ENCODE peak calls at places on chromosomes 16 and 17, in four cellular contexts. M, Z, I and C are unnamed samples.
A peak's percentile ranks its signal among the peaks of the same experiment; 100 is the strongest.

GRCh38 chr17:80621335-80622169 is 76.9 kb downstream of the RPTOR start:
- DNase-seq in M (no peak), Z (no peak), I (no peak), C (no peak)

GRCh38 chr17:40028595-40028994 is 13.4 kb downstream of the CSF3 start:
- DNase-seq in Z (no peak), M (no peak), I (peak; percentile 7), C (no peak)

GRCh38 chr16:83054302-83054701 is 427.5 kb downstream of the CDH13 start:
- DNase-seq in I (no peak), M (no peak), Z (no peak), C (no peak)

GRCh38 chr16:74480150-74481029 is 59.1 kb upstream of the CLEC18B start:
- DNase-seq in Z (no peak), M (no peak), I (peak; percentile 19), C (no peak)

GRCh38 chr17:44436336-44436735 is 46.9 kb upstream of the ITGA2B start:
- DNase-seq in I (no peak), Z (no peak), M (no peak), C (no peak)

GRCh38 chr16:87607223-87607622 is 4.9 kb downstream of the JPH3 start:
- DNase-seq in Z (no peak), I (no peak), M (no peak), C (no peak)

GRCh38 chr17:48840441-48840840 is 9.6 kb downstream of the CALCOCO2 start:
- DNase-seq in I (no peak), M (no peak), Z (no peak), C (no peak)

GRCh38 chr16:35449663-35450062 is 1990.3 kb downstream of the TP53TG3F start:
- DNase-seq in I (no peak), M (no peak), Z (no peak), C (no peak)

GRCh38 chr17:20944014-20944905 is 98.6 kb downstream of the USP22 start:
- DNase-seq in M (peak; percentile 64), I (no peak), Z (no peak), C (peak; percentile 37)

GRCh38 chr16:30535777-30536190 is 1.1 kb upstream of the ZNF747 start:
- DNase-seq in M (peak; percentile 65), I (peak; percentile 74), Z (peak; percentile 34), C (peak; percentile 76)

GRCh38 chr16:58487566-58488351 is 12.2 kb upstream of the NDRG4 start:
- DNase-seq in Z (no peak), I (peak; percentile 84), M (peak; percentile 96), C (peak; percentile 71)

GRCh38 chr17:80323982-80324381 is 63.3 kb downstream of the RNF213 start:
- DNase-seq in I (no peak), Z (no peak), M (no peak), C (no peak)

GRCh38 chr17:48310748-48311213 is 119.2 kb downstream of the SKAP1 start:
- DNase-seq in I (peak; percentile 14), M (no peak), Z (no peak), C (no peak)

GRCh38 chr16:80570106-80570478 is 29.3 kb downstream of the DYNLRB2 start:
- DNase-seq in Z (no peak), M (no peak), I (no peak), C (no peak)

GRCh38 chr17:9309216-9309615 is 266.4 kb downstream of the STX8 start:
- DNase-seq in M (no peak), Z (no peak), I (no peak), C (no peak)

GRCh38 chr16:27240948-27241531 is 27.5 kb downstream of the NSMCE1 start:
- DNase-seq in M (no peak), Z (no peak), I (no peak), C (no peak)

GRCh38 chr17:58242171-58242784 is 3.9 kb downstream of the LPO start:
- DNase-seq in Z (no peak), M (no peak), I (no peak), C (no peak)

GRCh38 chr16:67445913-67446907 is 15.3 kb downstream of the HSD11B2 start:
- DNase-seq in Z (no peak), M (no peak), I (no peak), C (peak; percentile 95)

GRCh38 chr16:79505344-79505743 is 95.2 kb downstream of the MAF start:
- DNase-seq in M (no peak), Z (no peak), I (no peak), C (no peak)

GRCh38 chr16:28219283-28219682 is 7.5 kb upstream of the XPO6 start:
- DNase-seq in Z (no peak), I (no peak), M (no peak), C (no peak)

GRCh38 chr17:67666710-67667109 is 51.0 kb upstream of the NOL11 start:
- DNase-seq in M (no peak), Z (no peak), I (no peak), C (no peak)

GRCh38 chr17:927611-928461 is 51.7 kb downstream of the NXN start:
- DNase-seq in Z (no peak), M (no peak), I (no peak), C (no peak)

GRCh38 chr17:30249460-30249859 is 14.0 kb upstream of the SLC6A4 start:
- DNase-seq in I (no peak), Z (no peak), M (no peak), C (no peak)

GRCh38 chr17:72422505-72423285 is 301.9 kb downstream of the SOX9 start:
- DNase-seq in I (no peak), Z (peak; percentile 94), M (no peak), C (peak; percentile 96)

GRCh38 chr17:41082565-41083136 is 1.3 kb upstream of the KRTAP4-7 start:
- DNase-seq in M (no peak), I (no peak), Z (no peak), C (no peak)

GRCh38 chr17:70314096-70314495 is 144.8 kb downstream of the KCNJ2 start:
- DNase-seq in Z (no peak), I (no peak), M (no peak), C (no peak)

GRCh38 chr16:80029706-80030481 is 429.4 kb upstream of the MAF start:
- DNase-seq in M (no peak), Z (no peak), I (no peak), C (no peak)

GRCh38 chr17:30101686-30102390 is 14.8 kb upstream of the NSRP1 start:
- DNase-seq in I (no peak), Z (no peak), M (no peak), C (no peak)

GRCh38 chr16:29663020-29663828 is at the start of gene SPN:
- DNase-seq in Z (no peak), I (peak; percentile 90), M (no peak), C (no peak)

GRCh38 chr16:8850279-8850885 is 18.4 kb downstream of the CARHSP1 start:
- DNase-seq in Z (no peak), M (no peak), I (no peak), C (peak; percentile 91)

GRCh38 chr16:3488801-3489200 is 6.5 kb downstream of the C16orf90 start:
- DNase-seq in M (no peak), I (no peak), Z (no peak), C (no peak)

GRCh38 chr17:41904242-41904841 is 14.4 kb downstream of the ACLY start:
- DNase-seq in Z (no peak), I (no peak), M (no peak), C (no peak)

GRCh38 chr17:45311762-45312476 is 4.9 kb downstream of the MAP3K14 start:
- DNase-seq in Z (no peak), I (no peak), M (no peak), C (peak; percentile 96)

GRCh38 chr16:4832698-4833343 is 14.3 kb downstream of the GLYR1 start:
- DNase-seq in I (no peak), Z (no peak), M (no peak), C (no peak)

GRCh38 chr16:2486645-2487516 is 12.0 kb downstream of the TBC1D24 start:
- DNase-seq in I (no peak), M (no peak), Z (peak; percentile 51), C (no peak)

GRCh38 chr16:84665843-84666242 is 17.5 kb downstream of the KLHL36 start:
- DNase-seq in Z (no peak), M (no peak), I (no peak), C (no peak)
- H3K79me2 ChIP-seq in Z (no peaks in the 10 kb centered on the region), M (no peaks in the 10 kb centered on the region), I (no peaks in the 10 kb centered on the region), C (no peaks in the 10 kb centered on the region)

GRCh38 chr17:6361733-6362132 is 73.2 kb downstream of the AIPL1 start:
- DNase-seq in I (peak; percentile 36), M (peak; percentile 46), Z (no peak), C (no peak)

GRCh38 chr17:6365187-6365943 is 69.6 kb downstream of the AIPL1 start:
- DNase-seq in M (peak; percentile 19), Z (no peak), I (no peak), C (no peak)

GRCh38 chr17:6366144-6366755 is 68.7 kb downstream of the AIPL1 start:
- DNase-seq in M (peak; percentile 38), Z (no peak), I (no peak), C (no peak)
- TF ChIP-seq BRCA1 in M (no peak), Z (no peak), I (no peak), C (no peak)

DNA sequence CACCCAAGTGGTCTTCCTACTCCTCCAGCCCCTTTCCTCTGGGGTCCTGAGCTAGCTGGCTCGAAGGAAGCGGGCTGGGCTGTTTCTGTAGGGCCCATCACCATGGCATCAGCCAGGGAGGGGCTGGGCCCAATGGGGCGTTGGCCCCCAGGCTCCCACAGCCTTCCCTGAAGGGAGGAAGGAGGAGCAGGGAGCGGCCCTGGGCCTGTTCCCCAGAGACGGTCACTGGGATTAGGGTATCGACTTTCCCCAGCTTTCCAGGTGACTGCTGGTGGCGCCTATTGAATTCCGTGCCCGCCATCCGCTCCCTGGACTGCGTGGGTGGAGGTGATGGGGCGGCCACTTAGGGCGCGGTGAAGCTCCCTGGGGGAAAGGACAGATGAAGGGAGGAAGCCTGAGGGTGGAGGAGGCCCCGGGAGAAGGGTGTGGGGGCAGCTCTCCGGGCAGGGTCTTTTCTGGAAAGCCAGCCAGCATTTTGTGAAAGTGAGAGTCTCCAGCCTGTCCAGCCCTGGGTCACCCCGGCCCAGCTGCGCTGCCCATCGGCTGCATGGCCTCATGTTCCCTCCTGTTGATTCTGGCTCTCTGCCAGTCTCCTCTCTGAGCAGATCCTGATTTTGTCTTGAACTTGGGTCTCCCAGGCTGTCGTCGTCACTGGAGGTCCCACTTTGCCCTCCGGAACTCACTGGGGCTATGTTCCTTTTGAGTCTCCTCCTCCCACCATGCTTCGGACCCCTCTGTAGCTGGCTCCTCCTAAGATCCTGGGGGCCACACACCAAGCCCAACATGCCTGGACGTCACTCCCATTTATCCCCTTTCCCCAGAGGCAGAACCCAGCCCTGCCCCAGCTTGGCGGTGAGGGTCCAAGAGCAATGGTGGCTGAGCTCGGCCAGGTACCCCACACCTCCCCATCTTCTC is 9.8 kb downstream of the NHERF1 start:
- DNase-seq in M (no peak), Z (no peak), I (no peak), C (no peak)
- H3K79me2 ChIP-seq in M (peaks cover 75% of the 10 kb centered on the region), Z (peaks cover 8% of the 10 kb centered on the region), I (peaks cover 68% of the 10 kb centered on the region), C (peaks cover 97% of the 10 kb centered on the region)

GRCh38 chr17:77462553-77463497 is 322.1 kb downstream of the SEC14L1 start:
- DNase-seq in I (no peak), M (no peak), Z (no peak), C (no peak)

GRCh38 chr17:77466140-77466539 is 325.4 kb downstream of the SEC14L1 start:
- DNase-seq in I (no peak), M (peak; percentile 82), Z (no peak), C (no peak)

GRCh38 chr17:77466596-77467223 is 325.9 kb downstream of the SEC14L1 start:
- DNase-seq in I (no peak), M (no peak), Z (no peak), C (no peak)

GRCh38 chr17:77465358-77466041 is 324.7 kb downstream of the SEC14L1 start:
- DNase-seq in I (no peak), M (peak; percentile 63), Z (peak; percentile 86), C (no peak)

DNA sequence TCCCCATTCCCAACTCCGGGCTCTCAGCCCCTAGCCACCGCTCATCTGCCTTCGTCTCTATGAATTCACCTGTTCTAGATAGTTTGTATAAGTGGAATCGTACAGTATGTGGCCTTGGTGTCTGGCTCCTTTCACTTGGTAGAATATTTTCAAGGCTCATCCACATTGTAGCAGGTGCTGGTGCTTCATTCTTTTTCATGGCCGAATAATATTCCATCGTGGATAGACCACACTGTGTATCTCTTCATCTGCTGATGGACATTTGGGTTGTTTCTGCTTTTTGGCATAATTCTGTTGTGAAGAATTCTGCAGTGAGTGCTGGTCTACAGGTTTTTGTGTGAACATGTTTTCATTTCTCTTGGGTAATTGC is 324.2 kb downstream of the SEC14L1 start:
- DNase-seq in M (no peak), I (no peak), Z (no peak), C (no peak)
- TF ChIP-seq BRCA1 in M (no peak), I (no peak), Z (no peak), C (no peak)